ENCODE peak calls at places on chromosomes 5 and 9, in eight cellular contexts. One of them, this sample, is unnamed.

GRCh38 chr9:104700306-104700705 is 6.0 kb downstream of the OR13D1 start:
- DNase-seq in SJSA1: no peak
- DNase-seq in activated CD8-positive, alpha-beta memory T cell treated with anti-CD3 and anti-CD28 coated beads, Interleukin-2, amount 10 ng/mL, durations not matched to agents 7 days and 5 days: no peak
- DNase-seq in A549: no peak
- DNase-seq in H9: no peak
- DNase-seq in GM23248: no peak
- DNase-seq in NCI-H1436: no peak
- DNase-seq in CD8-positive, alpha-beta T cell: no peak
- DNase-seq in this sample: no peak

GRCh38 chr9:99515874-99516656 is 294.0 kb downstream of the SEC61B start:
- DNase-seq in GM23248: no peak
- DNase-seq in H9: no peak
- DNase-seq in NCI-H1436: no peak
- DNase-seq in activated CD8-positive, alpha-beta memory T cell treated with anti-CD3 and anti-CD28 coated beads, Interleukin-2, amount 10 ng/mL, durations not matched to agents 7 days and 5 days: no peak
- DNase-seq in A549: no peak
- DNase-seq in SJSA1: no peak
- DNase-seq in CD8-positive, alpha-beta T cell: no peak
- DNase-seq in this sample: no peak

GRCh38 chr9:133502112-133502511 is 22.6 kb downstream of the MYMK start:
- DNase-seq in activated CD8-positive, alpha-beta memory T cell treated with anti-CD3 and anti-CD28 coated beads, Interleukin-2, amount 10 ng/mL, durations not matched to agents 7 days and 5 days: no peak
- DNase-seq in GM23248: no peak
- DNase-seq in SJSA1: no peak
- DNase-seq in NCI-H1436: no peak
- DNase-seq in CD8-positive, alpha-beta T cell: no peak
- DNase-seq in H9: no peak
- DNase-seq in A549: no peak
- DNase-seq in this sample: no peak

GRCh38 chr9:98185611-98186171 is 6.7 kb downstream of the CORO2A start:
- DNase-seq in GM23248: peak
- DNase-seq in A549: no peak
- DNase-seq in activated CD8-positive, alpha-beta memory T cell treated with anti-CD3 and anti-CD28 coated beads, Interleukin-2, amount 10 ng/mL, durations not matched to agents 7 days and 5 days: no peak
- DNase-seq in H9: no peak
- DNase-seq in NCI-H1436: no peak
- DNase-seq in SJSA1: no peak
- DNase-seq in CD8-positive, alpha-beta T cell: no peak
- DNase-seq in this sample: no peak

GRCh38 chr5:68266457-68266856 is 50.9 kb downstream of the PIK3R1 start:
- DNase-seq in CD8-positive, alpha-beta T cell: no peak
- DNase-seq in SJSA1: no peak
- DNase-seq in GM23248: no peak
- DNase-seq in A549: no peak
- DNase-seq in activated CD8-positive, alpha-beta memory T cell treated with anti-CD3 and anti-CD28 coated beads, Interleukin-2, amount 10 ng/mL, durations not matched to agents 7 days and 5 days: no peak
- DNase-seq in NCI-H1436: no peak
- DNase-seq in H9: no peak
- DNase-seq in this sample: no peak

GRCh38 chr9:97528529-97529230 is 27.2 kb downstream of the TMOD1 start:
- DNase-seq in H9: peak
- DNase-seq in activated CD8-positive, alpha-beta memory T cell treated with anti-CD3 and anti-CD28 coated beads, Interleukin-2, amount 10 ng/mL, durations not matched to agents 7 days and 5 days: no peak
- DNase-seq in GM23248: no peak
- DNase-seq in CD8-positive, alpha-beta T cell: no peak
- DNase-seq in NCI-H1436: no peak
- DNase-seq in A549: no peak
- DNase-seq in SJSA1: no peak
- DNase-seq in this sample: no peak

GRCh38 chr5:127112347-127112864 is 39.1 kb upstream of the C5orf63 start:
- DNase-seq in H9: no peak
- DNase-seq in GM23248: peak
- DNase-seq in CD8-positive, alpha-beta T cell: no peak
- DNase-seq in A549: no peak
- DNase-seq in NCI-H1436: no peak
- DNase-seq in activated CD8-positive, alpha-beta memory T cell treated with anti-CD3 and anti-CD28 coated beads, Interleukin-2, amount 10 ng/mL, durations not matched to agents 7 days and 5 days: no peak
- DNase-seq in SJSA1: no peak
- DNase-seq in this sample: no peak

GRCh38 chr5:132501961-132502931 is 11.7 kb upstream of the IRF1 start:
- DNase-seq in A549: no peak
- DNase-seq in CD8-positive, alpha-beta T cell: no peak
- DNase-seq in activated CD8-positive, alpha-beta memory T cell treated with anti-CD3 and anti-CD28 coated beads, Interleukin-2, amount 10 ng/mL, durations not matched to agents 7 days and 5 days: no peak
- DNase-seq in NCI-H1436: no peak
- DNase-seq in GM23248: peak
- DNase-seq in SJSA1: no peak
- DNase-seq in H9: no peak
- DNase-seq in this sample: no peak

GRCh38 chr5:29780401-29780800 is 1413.1 kb upstream of the CDH6 start:
- DNase-seq in GM23248: no peak
- DNase-seq in H9: no peak
- DNase-seq in SJSA1: no peak
- DNase-seq in NCI-H1436: no peak
- DNase-seq in activated CD8-positive, alpha-beta memory T cell treated with anti-CD3 and anti-CD28 coated beads, Interleukin-2, amount 10 ng/mL, durations not matched to agents 7 days and 5 days: no peak
- DNase-seq in CD8-positive, alpha-beta T cell: no peak
- DNase-seq in A549: peak
- DNase-seq in this sample: no peak

GRCh38 chr5:150108711-150109605 is 22.6 kb upstream of the CSF1R start:
- DNase-seq in GM23248: no peak
- DNase-seq in CD8-positive, alpha-beta T cell: no peak
- DNase-seq in activated CD8-positive, alpha-beta memory T cell treated with anti-CD3 and anti-CD28 coated beads, Interleukin-2, amount 10 ng/mL, durations not matched to agents 7 days and 5 days: no peak
- DNase-seq in SJSA1: no peak
- DNase-seq in NCI-H1436: no peak
- DNase-seq in A549: no peak
- DNase-seq in H9: no peak
- DNase-seq in this sample: peak

GRCh38 chr9:127980056-127980705 is 608 bp downstream of the EEIG1 start:
- DNase-seq in NCI-H1436: no peak
- DNase-seq in activated CD8-positive, alpha-beta memory T cell treated with anti-CD3 and anti-CD28 coated beads, Interleukin-2, amount 10 ng/mL, durations not matched to agents 7 days and 5 days: no peak
- DNase-seq in H9: no peak
- DNase-seq in GM23248: peak
- DNase-seq in A549: no peak
- DNase-seq in SJSA1: peak
- DNase-seq in CD8-positive, alpha-beta T cell: peak
- DNase-seq in this sample: no peak

GRCh38 chr5:176629853-176630680 is at the start of the genes EIF4E1B and SNCB:
- DNase-seq in SJSA1: peak
- DNase-seq in CD8-positive, alpha-beta T cell: peak
- DNase-seq in NCI-H1436: peak
- DNase-seq in GM23248: peak
- DNase-seq in H9: peak
- DNase-seq in activated CD8-positive, alpha-beta memory T cell treated with anti-CD3 and anti-CD28 coated beads, Interleukin-2, amount 10 ng/mL, durations not matched to agents 7 days and 5 days: peak
- DNase-seq in A549: peak
- DNase-seq in this sample: no peak